ENCODE peak calls at places on chromosomes 6 and 20, in eight cellular contexts. One of them, this sample, is unnamed.

GRCh38 chr6:12033770-12034169 is 21.7 kb downstream of the HIVEP1 start:
- DNase-seq in stimulated activated CD8-positive, alpha-beta memory T cell treated with anti-CD3 and anti-CD28 coated beads, Interleukin-7, amount 100 ng/mL, for 4 hours: no peak
- DNase-seq in head of caudate nucleus: no peak
- DNase-seq in CD8-positive, alpha-beta T cell: no peak
- DNase-seq in pons: no peak
- DNase-seq in fibroblast of pulmonary artery: peak
- DNase-seq in iris pigment epithelial cell: peak
- DNase-seq in RWPE2: no peak
- DNase-seq in this sample: peak

GRCh38 chr6:84249724-84250123 is 22.3 kb upstream of the CEP162 start:
- DNase-seq in pons: no peak
- DNase-seq in head of caudate nucleus: no peak
- DNase-seq in iris pigment epithelial cell: no peak
- DNase-seq in CD8-positive, alpha-beta T cell: no peak
- DNase-seq in stimulated activated CD8-positive, alpha-beta memory T cell treated with anti-CD3 and anti-CD28 coated beads, Interleukin-7, amount 100 ng/mL, for 4 hours: no peak
- DNase-seq in fibroblast of pulmonary artery: peak
- DNase-seq in RWPE2: no peak
- DNase-seq in this sample: peak

GRCh38 chr20:17612287-17612974 is 42.6 kb downstream of the DSTN start:
- DNase-seq in fibroblast of pulmonary artery: peak
- DNase-seq in stimulated activated CD8-positive, alpha-beta memory T cell treated with anti-CD3 and anti-CD28 coated beads, Interleukin-7, amount 100 ng/mL, for 4 hours: peak
- DNase-seq in head of caudate nucleus: no peak
- DNase-seq in pons: no peak
- DNase-seq in iris pigment epithelial cell: peak
- DNase-seq in CD8-positive, alpha-beta T cell: peak
- DNase-seq in RWPE2: peak
- DNase-seq in this sample: peak

GRCh38 chr20:43737925-43738324 is 11.1 kb upstream of the GTSF1L start:
- DNase-seq in RWPE2: no peak
- DNase-seq in head of caudate nucleus: no peak
- DNase-seq in CD8-positive, alpha-beta T cell: no peak
- DNase-seq in stimulated activated CD8-positive, alpha-beta memory T cell treated with anti-CD3 and anti-CD28 coated beads, Interleukin-7, amount 100 ng/mL, for 4 hours: no peak
- DNase-seq in iris pigment epithelial cell: no peak
- DNase-seq in fibroblast of pulmonary artery: no peak
- DNase-seq in pons: no peak
- DNase-seq in this sample: no peak

GRCh38 chr20:49132995-49133451 is 55.1 kb downstream of the STAU1 start:
- DNase-seq in pons: peak
- DNase-seq in CD8-positive, alpha-beta T cell: no peak
- DNase-seq in iris pigment epithelial cell: peak
- DNase-seq in stimulated activated CD8-positive, alpha-beta memory T cell treated with anti-CD3 and anti-CD28 coated beads, Interleukin-7, amount 100 ng/mL, for 4 hours: no peak
- DNase-seq in head of caudate nucleus: no peak
- DNase-seq in RWPE2: no peak
- DNase-seq in fibroblast of pulmonary artery: peak
- DNase-seq in this sample: peak

GRCh38 chr6:4727671-4728435 is 48.4 kb upstream of the CDYL start:
- DNase-seq in iris pigment epithelial cell: no peak
- DNase-seq in CD8-positive, alpha-beta T cell: no peak
- DNase-seq in RWPE2: no peak
- DNase-seq in fibroblast of pulmonary artery: no peak
- DNase-seq in pons: no peak
- DNase-seq in head of caudate nucleus: no peak
- DNase-seq in stimulated activated CD8-positive, alpha-beta memory T cell treated with anti-CD3 and anti-CD28 coated beads, Interleukin-7, amount 100 ng/mL, for 4 hours: no peak
- DNase-seq in this sample: peak

GRCh38 chr6:161439093-161439492 is 165.2 kb upstream of the AGPAT4 start:
- DNase-seq in CD8-positive, alpha-beta T cell: no peak
- DNase-seq in fibroblast of pulmonary artery: peak
- DNase-seq in head of caudate nucleus: peak
- DNase-seq in pons: peak
- DNase-seq in iris pigment epithelial cell: peak
- DNase-seq in RWPE2: peak
- DNase-seq in stimulated activated CD8-positive, alpha-beta memory T cell treated with anti-CD3 and anti-CD28 coated beads, Interleukin-7, amount 100 ng/mL, for 4 hours: no peak
- DNase-seq in this sample: peak

GRCh38 chr6:32973934-32974333 is 5.5 kb downstream of the BRD2 start:
- DNase-seq in stimulated activated CD8-positive, alpha-beta memory T cell treated with anti-CD3 and anti-CD28 coated beads, Interleukin-7, amount 100 ng/mL, for 4 hours: no peak
- DNase-seq in RWPE2: no peak
- DNase-seq in pons: no peak
- DNase-seq in fibroblast of pulmonary artery: peak
- DNase-seq in iris pigment epithelial cell: peak
- DNase-seq in CD8-positive, alpha-beta T cell: no peak
- DNase-seq in head of caudate nucleus: no peak
- DNase-seq in this sample: peak

GRCh38 chr20:48623176-48623905 is 204.5 kb downstream of the PREX1 start:
- DNase-seq in head of caudate nucleus: no peak
- DNase-seq in RWPE2: no peak
- DNase-seq in fibroblast of pulmonary artery: no peak
- DNase-seq in pons: no peak
- DNase-seq in iris pigment epithelial cell: no peak
- DNase-seq in CD8-positive, alpha-beta T cell: no peak
- DNase-seq in stimulated activated CD8-positive, alpha-beta memory T cell treated with anti-CD3 and anti-CD28 coated beads, Interleukin-7, amount 100 ng/mL, for 4 hours: no peak
- DNase-seq in this sample: no peak

GRCh38 chr20:431012-431904 is 23.2 kb downstream of the RBCK1 start:
- DNase-seq in pons: peak
- DNase-seq in RWPE2: peak
- DNase-seq in iris pigment epithelial cell: peak
- DNase-seq in stimulated activated CD8-positive, alpha-beta memory T cell treated with anti-CD3 and anti-CD28 coated beads, Interleukin-7, amount 100 ng/mL, for 4 hours: no peak
- DNase-seq in CD8-positive, alpha-beta T cell: no peak
- DNase-seq in head of caudate nucleus: peak
- DNase-seq in fibroblast of pulmonary artery: peak
- DNase-seq in this sample: peak

GRCh38 chr6:121393711-121394110 is 41.7 kb upstream of the GJA1 start:
- DNase-seq in fibroblast of pulmonary artery: no peak
- DNase-seq in head of caudate nucleus: no peak
- DNase-seq in stimulated activated CD8-positive, alpha-beta memory T cell treated with anti-CD3 and anti-CD28 coated beads, Interleukin-7, amount 100 ng/mL, for 4 hours: no peak
- DNase-seq in iris pigment epithelial cell: no peak
- DNase-seq in CD8-positive, alpha-beta T cell: no peak
- DNase-seq in pons: no peak
- DNase-seq in RWPE2: no peak
- DNase-seq in this sample: no peak

GRCh38 chr20:61185181-61185580 is 66.9 kb upstream of the CDH4 start:
- DNase-seq in RWPE2: no peak
- DNase-seq in fibroblast of pulmonary artery: no peak
- DNase-seq in pons: no peak
- DNase-seq in stimulated activated CD8-positive, alpha-beta memory T cell treated with anti-CD3 and anti-CD28 coated beads, Interleukin-7, amount 100 ng/mL, for 4 hours: no peak
- DNase-seq in CD8-positive, alpha-beta T cell: no peak
- DNase-seq in iris pigment epithelial cell: peak
- DNase-seq in head of caudate nucleus: no peak
- DNase-seq in this sample: no peak

GRCh38 chr6:108762394-108762793 is 85.8 kb upstream of the ARMC2 start:
- DNase-seq in CD8-positive, alpha-beta T cell: no peak
- DNase-seq in fibroblast of pulmonary artery: no peak
- DNase-seq in head of caudate nucleus: no peak
- DNase-seq in pons: no peak
- DNase-seq in stimulated activated CD8-positive, alpha-beta memory T cell treated with anti-CD3 and anti-CD28 coated beads, Interleukin-7, amount 100 ng/mL, for 4 hours: no peak
- DNase-seq in iris pigment epithelial cell: no peak
- DNase-seq in RWPE2: no peak
- DNase-seq in this sample: no peak

GRCh38 chr6:138278326-138278725 is 60.0 kb upstream of the PBOV1 start:
- DNase-seq in fibroblast of pulmonary artery: peak
- DNase-seq in RWPE2: no peak
- DNase-seq in CD8-positive, alpha-beta T cell: no peak
- DNase-seq in pons: peak
- DNase-seq in head of caudate nucleus: peak
- DNase-seq in iris pigment epithelial cell: peak
- DNase-seq in stimulated activated CD8-positive, alpha-beta memory T cell treated with anti-CD3 and anti-CD28 coated beads, Interleukin-7, amount 100 ng/mL, for 4 hours: no peak
- DNase-seq in this sample: no peak

GRCh38 chr6:45052325-45052724 is 275.8 kb upstream of the RUNX2 start:
- DNase-seq in pons: no peak
- DNase-seq in RWPE2: no peak
- DNase-seq in head of caudate nucleus: no peak
- DNase-seq in CD8-positive, alpha-beta T cell: no peak
- DNase-seq in fibroblast of pulmonary artery: no peak
- DNase-seq in iris pigment epithelial cell: peak
- DNase-seq in stimulated activated CD8-positive, alpha-beta memory T cell treated with anti-CD3 and anti-CD28 coated beads, Interleukin-7, amount 100 ng/mL, for 4 hours: no peak
- DNase-seq in this sample: no peak

GRCh38 chr6:126372626-126373025 is 32.7 kb downstream of the CENPW start:
- DNase-seq in CD8-positive, alpha-beta T cell: no peak
- DNase-seq in pons: no peak
- DNase-seq in fibroblast of pulmonary artery: no peak
- DNase-seq in RWPE2: no peak
- DNase-seq in stimulated activated CD8-positive, alpha-beta memory T cell treated with anti-CD3 and anti-CD28 coated beads, Interleukin-7, amount 100 ng/mL, for 4 hours: no peak
- DNase-seq in iris pigment epithelial cell: no peak
- DNase-seq in head of caudate nucleus: no peak
- DNase-seq in this sample: no peak

This sample was measured in fibroblast of villous mesenchyme.